ENCODE peak calls at places on chromosomes 7 and 10, in six cellular contexts. P, R, W, V, N and S are unnamed samples.

GRCh38 chr10:104028146-104028545 is 57.5 kb downstream of the COL17A1 start:
- DNase-seq in N (no peak), P (peak; percentile 21), V (peak; percentile 58), R (no peak), W (no peak), S (peak; percentile 3)

GRCh38 chr10:7409732-7410168 is 1.1 kb downstream of the SFMBT2 start:
- DNase-seq in P (no peak), R (no peak), W (no peak), V (no peak), N (peak; percentile 50), S (no peak)

GRCh38 chr7:50226669-50227068 is 77.8 kb upstream of the IKZF1 start:
- DNase-seq in P (no peak), V (no peak), W (no peak), N (peak; percentile 11), R (no peak), S (no peak)

GRCh38 chr10:111360260-111360925 is 283.6 kb downstream of the ADRA2A start:
- DNase-seq in P (no peak), W (peak; percentile 80), N (peak; percentile 10), V (no peak), R (no peak), S (no peak)

GRCh38 chr10:59463909-59464308 is 101.6 kb upstream of the FAM13C start:
- DNase-seq in P (no peak), R (no peak), N (no peak), W (no peak), V (no peak), S (no peak)

GRCh38 chr10:21820952-21821351 is 182.6 kb downstream of the DNAJC1 start:
- DNase-seq in V (no peak), P (no peak), N (no peak), R (no peak), W (no peak), S (no peak)

GRCh38 chr7:119908948-119909347 is 364.0 kb upstream of the KCND2 start:
- DNase-seq in W (no peak), P (no peak), N (no peak), R (no peak), V (no peak), S (no peak)

GRCh38 chr10:106705576-106706526 is 458.7 kb downstream of the SORCS1 start:
- DNase-seq in W (peak; percentile 69), V (no peak), N (peak; percentile 44), R (peak; percentile 26), P (peak; percentile 22), S (peak; percentile 18)

GRCh38 chr10:86259901-86260562 is 106.6 kb downstream of the GRID1 start:
- DNase-seq in P (no peak), V (no peak), R (no peak), W (no peak), N (no peak), S (no peak)

GRCh38 chr10:27258838-27259532 is 18.4 kb upstream of the ACBD5 start:
- DNase-seq in P (no peak), W (no peak), R (no peak), V (no peak), N (peak; percentile 46), S (no peak)

GRCh38 chr7:154415709-154416399 is 363.7 kb downstream of the DPP6 start:
- DNase-seq in W (no peak), P (no peak), N (no peak), V (no peak), R (no peak), S (no peak)

GRCh38 chr10:24207781-24208611 is 942 bp upstream of the KIAA1217 start:
- DNase-seq in N (no peak), V (no peak), P (no peak), W (peak; percentile 80), R (no peak), S (no peak)

GRCh38 chr10:5584895-5585516 is 60.2 kb downstream of the CALML3 start:
- DNase-seq in R (no peak), W (no peak), N (peak; percentile 78), P (peak; percentile 68), V (peak; percentile 67), S (peak; percentile 98)

GRCh38 chr10:36801660-36802059 is 323.7 kb upstream of the ANKRD30A start:
- DNase-seq in R (no peak), P (no peak), V (no peak), W (no peak), N (no peak), S (no peak)

GRCh38 chr7:31940167-31940566 is 130.0 kb downstream of the PDE1C start:
- DNase-seq in V (no peak), R (no peak), W (no peak), N (no peak), P (no peak), S (no peak)

GRCh38 chr10:73485320-73485719 is 10.5 kb downstream of the PPP3CB start:
- DNase-seq in R (no peak), W (no peak), N (no peak), V (no peak), P (no peak), S (no peak)

GRCh38 chr7:125061776-125062397 is 132.3 kb upstream of the POT1 start:
- DNase-seq in R (no peak), V (no peak), W (no peak), P (peak; percentile 79), N (peak; percentile 19), S (no peak)

DNA sequence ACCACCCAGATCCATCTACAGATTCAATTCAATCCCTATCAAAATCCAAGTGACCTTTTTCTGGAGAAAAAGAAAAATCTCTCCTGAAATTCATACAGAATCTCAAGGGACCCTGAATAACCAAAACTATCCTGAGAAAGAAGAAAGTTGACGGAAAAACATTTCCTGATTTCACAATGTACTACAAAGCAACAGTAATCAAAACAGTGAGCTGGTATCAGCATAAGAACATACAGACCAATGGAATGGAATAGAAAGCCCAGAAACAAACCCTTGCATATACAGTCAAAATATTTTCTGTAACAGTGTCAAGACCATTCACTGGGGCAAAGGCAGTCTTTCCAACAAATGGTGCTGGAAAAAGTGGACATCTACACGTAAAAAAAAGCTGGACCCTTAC is 89.9 kb downstream of the JMJD1C start:
- DNase-seq in W (no peak), P (peak; percentile 38), N (no peak), R (no peak), V (no peak), S (no peak)
- TF ChIP-seq CTCF in W (no peak), P (no peak), N (no peak), R (no peak), V (no peak), S (no peak)

GRCh38 chr7:25179325-25179724 is 49.0 kb downstream of the NPVF start:
- DNase-seq in N (no peak), P (no peak), V (peak; percentile 4), R (no peak), W (no peak), S (no peak)

GRCh38 chr7:25181537-25181936 is 46.7 kb downstream of the NPVF start:
- DNase-seq in R (no peak), N (no peak), P (no peak), W (no peak), V (no peak), S (no peak)

GRCh38 chr7:25180946-25181345 is 47.3 kb downstream of the NPVF start:
- DNase-seq in V (no peak), N (no peak), R (no peak), P (no peak), W (no peak), S (no peak)

GRCh38 chr7:25179771-25180591 is 48.3 kb downstream of the NPVF start:
- DNase-seq in P (peak; percentile 81), N (peak; percentile 99), W (peak; percentile 91), V (peak; percentile 88), R (no peak), S (peak; percentile 70)

GRCh38 chr7:25180592-25180923 is 47.7 kb downstream of the NPVF start:
- DNase-seq in P (no peak), R (no peak), V (peak; percentile 15), W (no peak), N (no peak), S (no peak)
- TF ChIP-seq CTCF in P (no peak), R (no peak), V (no peak), W (no peak), N (no peak), S (peak; percentile 60)

GRCh38 chr7:30074422-30075030 is 46.3 kb downstream of the PLEKHA8 start:
- DNase-seq in N (no peak), R (no peak), W (peak; percentile 6), P (no peak), V (no peak), S (peak; percentile 41)
- TF ChIP-seq CTCF in N (peak; percentile 43), R (peak; percentile 37), W (peak; percentile 46), P (peak; percentile 55), V (peak; percentile 78), S (peak; percentile 79)

GRCh38 chr10:102565793-102566192 is 62.0 kb downstream of the SUFU start:
- DNase-seq in R (no peak), W (no peak), N (no peak), V (no peak), P (no peak), S (no peak)
- TF ChIP-seq CTCF in R (peak; percentile 22), W (no peak), N (no peak), V (no peak), P (peak; percentile 26), S (no peak)

GRCh38 chr7:69349291-69349690 is 249.0 kb upstream of the AUTS2 start:
- DNase-seq in W (no peak), P (no peak), R (no peak), V (no peak), N (no peak), S (no peak)
- TF ChIP-seq CTCF in W (no peak), P (no peak), R (no peak), V (no peak), N (no peak), S (no peak)

GRCh38 chr7:151631968-151632749 is 112.5 kb upstream of the RHEB start:
- DNase-seq in V (peak; percentile 49), W (peak; percentile 90), P (peak; percentile 51), R (no peak), N (peak; percentile 92), S (peak; percentile 51)
- TF ChIP-seq CTCF in V (peak; percentile 82), W (peak; percentile 51), P (peak; percentile 14), R (peak; percentile 7), N (peak; percentile 75), S (peak; percentile 56)

DNA sequence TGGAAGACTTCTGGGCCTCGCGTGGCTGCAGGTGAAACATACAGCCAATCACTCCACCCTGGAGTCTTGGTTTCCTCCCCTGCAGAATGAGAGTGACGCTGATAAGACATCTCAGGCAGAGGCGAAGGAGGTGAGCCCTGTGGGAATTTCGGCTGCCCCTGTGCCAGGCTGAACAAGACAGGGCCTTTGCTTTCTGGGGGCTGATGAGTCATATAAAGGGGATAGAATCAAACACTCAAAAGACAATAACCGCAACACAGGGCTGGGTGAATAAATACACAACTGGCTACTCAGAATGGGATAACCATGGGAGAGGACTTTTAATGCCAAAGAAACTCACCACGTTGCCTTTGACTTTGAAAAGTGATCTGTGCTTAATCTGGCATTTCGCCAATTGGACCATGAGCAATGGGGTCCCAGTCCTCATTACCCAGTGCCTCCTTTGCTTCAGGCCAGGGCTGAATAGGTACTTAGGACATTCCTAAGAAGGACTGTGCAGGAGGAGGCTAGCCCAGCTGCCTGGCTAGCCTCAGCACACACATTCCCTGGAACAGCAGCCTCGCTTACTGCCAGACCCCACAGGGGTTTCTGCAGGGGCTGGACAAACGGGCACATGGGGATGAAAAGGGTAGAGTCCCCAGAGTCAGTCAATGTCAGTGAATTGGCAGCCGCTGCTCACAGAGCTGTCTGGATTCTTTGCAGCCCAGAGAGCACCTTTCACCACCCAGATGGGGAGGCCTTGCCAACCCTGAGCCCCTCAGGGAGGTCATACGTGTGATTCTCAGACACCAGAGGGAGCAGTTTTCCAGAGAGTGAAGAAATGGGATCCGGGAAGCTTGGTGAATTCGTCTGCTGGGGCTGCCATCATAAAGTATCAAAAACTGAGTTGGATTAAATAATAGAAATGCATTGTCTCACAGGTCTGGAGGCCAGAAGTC is 143.5 kb downstream of the KCNMA1 start:
- DNase-seq in W (no peak), P (no peak), R (no peak), V (peak; percentile 36), N (no peak), S (peak; percentile 40)
- TF ChIP-seq CTCF in W (no peak), P (peak; percentile 75), R (peak; percentile 49), V (peak; percentile 33), N (peak; percentile 3), S (peak; percentile 80)